ENCODE peak calls at places on chromosomes 16 and 17, in five cellular contexts. One of them, this sample, is unnamed.

GRCh38 chr16:80418772-80419355 is 121.9 kb upstream of the DYNLRB2 start:
- DNase-seq in psoas muscle: no peak
- DNase-seq in erythroblast: no peak
- DNase-seq in left colon: no peak
- DNase-seq in adipocyte: no peak
- DNase-seq in this sample: no peak

GRCh38 chr16:87150359-87151280 is 166.6 kb downstream of the C16orf95 start:
- DNase-seq in psoas muscle: no peak
- DNase-seq in erythroblast: no peak
- DNase-seq in left colon: no peak
- DNase-seq in adipocyte: peak
- DNase-seq in this sample: no peak

GRCh38 chr17:6545291-6545690 is 11.1 kb downstream of the PITPNM3 start:
- DNase-seq in psoas muscle: no peak
- DNase-seq in erythroblast: no peak
- DNase-seq in left colon: no peak
- DNase-seq in adipocyte: no peak
- DNase-seq in this sample: no peak

GRCh38 chr16:25464058-25464457 is 206.4 kb upstream of the ZKSCAN2 start:
- DNase-seq in psoas muscle: no peak
- DNase-seq in erythroblast: no peak
- DNase-seq in left colon: no peak
- DNase-seq in adipocyte: no peak
- DNase-seq in this sample: no peak

GRCh38 chr17:14118951-14119350 is 49.6 kb downstream of the COX10 start:
- DNase-seq in psoas muscle: no peak
- DNase-seq in erythroblast: no peak
- DNase-seq in left colon: no peak
- DNase-seq in adipocyte: no peak
- DNase-seq in this sample: no peak

GRCh38 chr17:67221062-67221998 is 23.7 kb downstream of the HELZ start:
- DNase-seq in psoas muscle: no peak
- DNase-seq in erythroblast: peak
- DNase-seq in left colon: no peak
- DNase-seq in adipocyte: peak
- DNase-seq in this sample: no peak

GRCh38 chr17:63785556-63785955 is 11.6 kb downstream of the DDX42 start:
- DNase-seq in psoas muscle: no peak
- DNase-seq in erythroblast: no peak
- DNase-seq in left colon: no peak
- DNase-seq in adipocyte: peak
- DNase-seq in this sample: no peak

GRCh38 chr17:63774141-63774981 is at the start of gene DDX42:
- DNase-seq in psoas muscle: peak
- DNase-seq in erythroblast: no peak
- DNase-seq in left colon: peak
- DNase-seq in adipocyte: peak
- DNase-seq in this sample: peak

GRCh38 chr17:47872651-47873161 is 21.7 kb upstream of the SP6 start:
- DNase-seq in psoas muscle: no peak
- DNase-seq in erythroblast: no peak
- DNase-seq in left colon: no peak
- DNase-seq in adipocyte: no peak
- DNase-seq in this sample: peak

GRCh38 chr16:2511128-2511785 is 2.5 kb upstream of the ATP6V0C start:
- DNase-seq in psoas muscle: peak
- DNase-seq in erythroblast: no peak
- DNase-seq in left colon: peak
- DNase-seq in adipocyte: peak
- DNase-seq in this sample: no peak

GRCh38 chr16:12458591-12459400 is 344.9 kb downstream of the CPPED1 start:
- DNase-seq in psoas muscle: peak
- DNase-seq in erythroblast: no peak
- DNase-seq in left colon: no peak
- DNase-seq in adipocyte: no peak
- DNase-seq in this sample: no peak

GRCh38 chr17:77719806-77720205 is 238.7 kb upstream of the TNRC6C start:
- DNase-seq in psoas muscle: no peak
- DNase-seq in erythroblast: no peak
- DNase-seq in left colon: no peak
- DNase-seq in adipocyte: no peak
- DNase-seq in this sample: no peak

GRCh38 chr16:18969855-18970240 is 13.9 kb upstream of the TMC7 start:
- DNase-seq in psoas muscle: no peak
- DNase-seq in erythroblast: no peak
- DNase-seq in left colon: no peak
- DNase-seq in adipocyte: no peak
- DNase-seq in this sample: no peak

GRCh38 chr16:2532494-2533141 is 1.4 kb upstream of the CEMP1 start:
- DNase-seq in psoas muscle: peak
- DNase-seq in erythroblast: peak
- DNase-seq in left colon: peak
- DNase-seq in adipocyte: peak
- DNase-seq in this sample: peak

GRCh38 chr16:15942901-15943690 is 6.3 kb upstream of the ABCC1 start:
- DNase-seq in psoas muscle: no peak
- DNase-seq in erythroblast: no peak
- DNase-seq in left colon: no peak
- DNase-seq in adipocyte: no peak
- DNase-seq in this sample: no peak